ENCODE peak calls at places on chromosomes 6 and 20, in ten cellular contexts. One of them, this sample, is unnamed.

GRCh38 chr6:136593748-136594490 is 43.7 kb upstream of the MAP7 start:
- DNase-seq in skeletal muscle cell: peak
- DNase-seq in fibroblast of mammary gland: peak
- DNase-seq in stimulated activated CD8-positive, alpha-beta memory T cell treated with anti-CD3 and anti-CD28 coated beads, Interleukin-12 subunit alpha, Interleukin-12 subunit beta, amount 100 ng/mL, for 4 hours: no peak
- DNase-seq in brain microvascular endothelial cell: peak
- DNase-seq in globus pallidus: peak
- DNase-seq in H9: no peak
- DNase-seq in mammary epithelial cell: peak
- DNase-seq in T-helper 2 cell: no peak
- DNase-seq in AG04450: peak
- DNase-seq in this sample: peak

GRCh38 chr6:7267521-7268091 is 45.4 kb downstream of the SSR1 start:
- DNase-seq in mammary epithelial cell: peak
- DNase-seq in globus pallidus: no peak
- DNase-seq in T-helper 2 cell: no peak
- DNase-seq in fibroblast of mammary gland: peak
- DNase-seq in brain microvascular endothelial cell: peak
- DNase-seq in stimulated activated CD8-positive, alpha-beta memory T cell treated with anti-CD3 and anti-CD28 coated beads, Interleukin-12 subunit alpha, Interleukin-12 subunit beta, amount 100 ng/mL, for 4 hours: no peak
- DNase-seq in AG04450: peak
- DNase-seq in H9: no peak
- DNase-seq in skeletal muscle cell: peak
- DNase-seq in this sample: peak

GRCh38 chr6:41093729-41094128 is 21.0 kb downstream of the NFYA start:
- DNase-seq in AG04450: no peak
- DNase-seq in mammary epithelial cell: peak
- DNase-seq in fibroblast of mammary gland: peak
- DNase-seq in H9: no peak
- DNase-seq in stimulated activated CD8-positive, alpha-beta memory T cell treated with anti-CD3 and anti-CD28 coated beads, Interleukin-12 subunit alpha, Interleukin-12 subunit beta, amount 100 ng/mL, for 4 hours: no peak
- DNase-seq in brain microvascular endothelial cell: peak
- DNase-seq in T-helper 2 cell: no peak
- DNase-seq in globus pallidus: no peak
- DNase-seq in skeletal muscle cell: no peak
- DNase-seq in this sample: peak

GRCh38 chr6:43913388-43914271 is 143.6 kb downstream of the VEGFA start:
- DNase-seq in mammary epithelial cell: no peak
- DNase-seq in T-helper 2 cell: no peak
- DNase-seq in fibroblast of mammary gland: peak
- DNase-seq in H9: no peak
- DNase-seq in skeletal muscle cell: no peak
- DNase-seq in stimulated activated CD8-positive, alpha-beta memory T cell treated with anti-CD3 and anti-CD28 coated beads, Interleukin-12 subunit alpha, Interleukin-12 subunit beta, amount 100 ng/mL, for 4 hours: no peak
- DNase-seq in brain microvascular endothelial cell: peak
- DNase-seq in AG04450: no peak
- DNase-seq in globus pallidus: no peak
- DNase-seq in this sample: peak

GRCh38 chr6:118659513-118660217 is 8.3 kb upstream of the CEP85L start:
- DNase-seq in skeletal muscle cell: no peak
- DNase-seq in brain microvascular endothelial cell: no peak
- DNase-seq in globus pallidus: no peak
- DNase-seq in fibroblast of mammary gland: no peak
- DNase-seq in mammary epithelial cell: no peak
- DNase-seq in T-helper 2 cell: no peak
- DNase-seq in H9: no peak
- DNase-seq in stimulated activated CD8-positive, alpha-beta memory T cell treated with anti-CD3 and anti-CD28 coated beads, Interleukin-12 subunit alpha, Interleukin-12 subunit beta, amount 100 ng/mL, for 4 hours: no peak
- DNase-seq in AG04450: no peak
- DNase-seq in this sample: no peak

GRCh38 chr6:91298543-91299145 is 711.8 kb upstream of the MAP3K7 start:
- DNase-seq in stimulated activated CD8-positive, alpha-beta memory T cell treated with anti-CD3 and anti-CD28 coated beads, Interleukin-12 subunit alpha, Interleukin-12 subunit beta, amount 100 ng/mL, for 4 hours: no peak
- DNase-seq in skeletal muscle cell: no peak
- DNase-seq in fibroblast of mammary gland: no peak
- DNase-seq in T-helper 2 cell: no peak
- DNase-seq in globus pallidus: no peak
- DNase-seq in AG04450: no peak
- DNase-seq in brain microvascular endothelial cell: no peak
- DNase-seq in H9: no peak
- DNase-seq in mammary epithelial cell: no peak
- DNase-seq in this sample: no peak

GRCh38 chr6:132205946-132206345 is 195.3 kb downstream of the MOXD1 start:
- DNase-seq in globus pallidus: no peak
- DNase-seq in skeletal muscle cell: no peak
- DNase-seq in brain microvascular endothelial cell: no peak
- DNase-seq in fibroblast of mammary gland: no peak
- DNase-seq in H9: no peak
- DNase-seq in AG04450: no peak
- DNase-seq in T-helper 2 cell: no peak
- DNase-seq in mammary epithelial cell: no peak
- DNase-seq in stimulated activated CD8-positive, alpha-beta memory T cell treated with anti-CD3 and anti-CD28 coated beads, Interleukin-12 subunit alpha, Interleukin-12 subunit beta, amount 100 ng/mL, for 4 hours: no peak
- DNase-seq in this sample: peak

GRCh38 chr6:26243742-26244141 is 121.3 kb upstream of the BTN3A2 start:
- DNase-seq in H9: no peak
- DNase-seq in AG04450: no peak
- DNase-seq in stimulated activated CD8-positive, alpha-beta memory T cell treated with anti-CD3 and anti-CD28 coated beads, Interleukin-12 subunit alpha, Interleukin-12 subunit beta, amount 100 ng/mL, for 4 hours: no peak
- DNase-seq in mammary epithelial cell: no peak
- DNase-seq in T-helper 2 cell: no peak
- DNase-seq in brain microvascular endothelial cell: no peak
- DNase-seq in skeletal muscle cell: no peak
- DNase-seq in fibroblast of mammary gland: no peak
- DNase-seq in globus pallidus: no peak
- DNase-seq in this sample: no peak

GRCh38 chr6:107600936-107601335 is 111.0 kb downstream of the SOBP start:
- DNase-seq in H9: peak
- DNase-seq in fibroblast of mammary gland: peak
- DNase-seq in skeletal muscle cell: peak
- DNase-seq in stimulated activated CD8-positive, alpha-beta memory T cell treated with anti-CD3 and anti-CD28 coated beads, Interleukin-12 subunit alpha, Interleukin-12 subunit beta, amount 100 ng/mL, for 4 hours: no peak
- DNase-seq in AG04450: peak
- DNase-seq in globus pallidus: no peak
- DNase-seq in brain microvascular endothelial cell: peak
- DNase-seq in T-helper 2 cell: no peak
- DNase-seq in mammary epithelial cell: peak
- DNase-seq in this sample: peak

GRCh38 chr6:96626749-96627353 is 63.9 kb downstream of the FHL5 start:
- DNase-seq in skeletal muscle cell: no peak
- DNase-seq in AG04450: peak
- DNase-seq in fibroblast of mammary gland: peak
- DNase-seq in brain microvascular endothelial cell: no peak
- DNase-seq in H9: no peak
- DNase-seq in stimulated activated CD8-positive, alpha-beta memory T cell treated with anti-CD3 and anti-CD28 coated beads, Interleukin-12 subunit alpha, Interleukin-12 subunit beta, amount 100 ng/mL, for 4 hours: no peak
- DNase-seq in T-helper 2 cell: no peak
- DNase-seq in mammary epithelial cell: peak
- DNase-seq in globus pallidus: peak
- DNase-seq in this sample: peak

GRCh38 chr6:112232845-112233256 is 21.5 kb downstream of the LAMA4 start:
- DNase-seq in fibroblast of mammary gland: peak
- DNase-seq in stimulated activated CD8-positive, alpha-beta memory T cell treated with anti-CD3 and anti-CD28 coated beads, Interleukin-12 subunit alpha, Interleukin-12 subunit beta, amount 100 ng/mL, for 4 hours: no peak
- DNase-seq in T-helper 2 cell: no peak
- DNase-seq in globus pallidus: no peak
- DNase-seq in brain microvascular endothelial cell: peak
- DNase-seq in H9: no peak
- DNase-seq in mammary epithelial cell: no peak
- DNase-seq in AG04450: peak
- DNase-seq in skeletal muscle cell: peak
- DNase-seq in this sample: peak

GRCh38 chr6:72894091-72894490 is 272.2 kb downstream of the KCNQ5 start:
- DNase-seq in stimulated activated CD8-positive, alpha-beta memory T cell treated with anti-CD3 and anti-CD28 coated beads, Interleukin-12 subunit alpha, Interleukin-12 subunit beta, amount 100 ng/mL, for 4 hours: no peak
- DNase-seq in globus pallidus: no peak
- DNase-seq in fibroblast of mammary gland: no peak
- DNase-seq in H9: no peak
- DNase-seq in brain microvascular endothelial cell: no peak
- DNase-seq in mammary epithelial cell: peak
- DNase-seq in skeletal muscle cell: no peak
- DNase-seq in AG04450: no peak
- DNase-seq in T-helper 2 cell: no peak
- DNase-seq in this sample: no peak

GRCh38 chr6:142726616-142727015 is 218.4 kb downstream of the HIVEP2 start:
- DNase-seq in H9: no peak
- DNase-seq in fibroblast of mammary gland: no peak
- DNase-seq in mammary epithelial cell: no peak
- DNase-seq in brain microvascular endothelial cell: peak
- DNase-seq in skeletal muscle cell: no peak
- DNase-seq in stimulated activated CD8-positive, alpha-beta memory T cell treated with anti-CD3 and anti-CD28 coated beads, Interleukin-12 subunit alpha, Interleukin-12 subunit beta, amount 100 ng/mL, for 4 hours: no peak
- DNase-seq in T-helper 2 cell: no peak
- DNase-seq in AG04450: no peak
- DNase-seq in globus pallidus: no peak
- DNase-seq in this sample: no peak

GRCh38 chr6:160979063-160979708 is 12.4 kb upstream of the MAP3K4 start:
- DNase-seq in H9: no peak
- DNase-seq in AG04450: peak
- DNase-seq in stimulated activated CD8-positive, alpha-beta memory T cell treated with anti-CD3 and anti-CD28 coated beads, Interleukin-12 subunit alpha, Interleukin-12 subunit beta, amount 100 ng/mL, for 4 hours: no peak
- DNase-seq in fibroblast of mammary gland: peak
- DNase-seq in T-helper 2 cell: no peak
- DNase-seq in skeletal muscle cell: no peak
- DNase-seq in mammary epithelial cell: no peak
- DNase-seq in globus pallidus: no peak
- DNase-seq in brain microvascular endothelial cell: no peak
- DNase-seq in this sample: peak

GRCh38 chr6:88538130-88538706 is 372.1 kb upstream of the CNR1 start:
- DNase-seq in H9: peak
- DNase-seq in T-helper 2 cell: no peak
- DNase-seq in AG04450: no peak
- DNase-seq in brain microvascular endothelial cell: no peak
- DNase-seq in mammary epithelial cell: no peak
- DNase-seq in globus pallidus: no peak
- DNase-seq in fibroblast of mammary gland: no peak
- DNase-seq in skeletal muscle cell: no peak
- DNase-seq in stimulated activated CD8-positive, alpha-beta memory T cell treated with anti-CD3 and anti-CD28 coated beads, Interleukin-12 subunit alpha, Interleukin-12 subunit beta, amount 100 ng/mL, for 4 hours: no peak
- DNase-seq in this sample: no peak

GRCh38 chr6:24469829-24470228 is 19.5 kb downstream of the GPLD1 start:
- DNase-seq in fibroblast of mammary gland: no peak
- DNase-seq in stimulated activated CD8-positive, alpha-beta memory T cell treated with anti-CD3 and anti-CD28 coated beads, Interleukin-12 subunit alpha, Interleukin-12 subunit beta, amount 100 ng/mL, for 4 hours: no peak
- DNase-seq in H9: no peak
- DNase-seq in skeletal muscle cell: no peak
- DNase-seq in mammary epithelial cell: no peak
- DNase-seq in T-helper 2 cell: no peak
- DNase-seq in brain microvascular endothelial cell: no peak
- DNase-seq in AG04450: no peak
- DNase-seq in globus pallidus: no peak
- DNase-seq in this sample: no peak

GRCh38 chr6:392441-393390 is 1.2 kb downstream of the IRF4 start:
- DNase-seq in mammary epithelial cell: no peak
- DNase-seq in AG04450: no peak
- DNase-seq in H9: no peak
- DNase-seq in globus pallidus: no peak
- DNase-seq in skeletal muscle cell: no peak
- DNase-seq in brain microvascular endothelial cell: no peak
- DNase-seq in fibroblast of mammary gland: peak
- DNase-seq in T-helper 2 cell: no peak
- DNase-seq in stimulated activated CD8-positive, alpha-beta memory T cell treated with anti-CD3 and anti-CD28 coated beads, Interleukin-12 subunit alpha, Interleukin-12 subunit beta, amount 100 ng/mL, for 4 hours: no peak
- DNase-seq in this sample: no peak

GRCh38 chr20:32201977-32202363 is 5.6 kb downstream of the PLAGL2 start:
- DNase-seq in skeletal muscle cell: no peak
- DNase-seq in brain microvascular endothelial cell: no peak
- DNase-seq in T-helper 2 cell: no peak
- DNase-seq in globus pallidus: no peak
- DNase-seq in fibroblast of mammary gland: peak
- DNase-seq in H9: no peak
- DNase-seq in mammary epithelial cell: peak
- DNase-seq in stimulated activated CD8-positive, alpha-beta memory T cell treated with anti-CD3 and anti-CD28 coated beads, Interleukin-12 subunit alpha, Interleukin-12 subunit beta, amount 100 ng/mL, for 4 hours: no peak
- DNase-seq in AG04450: no peak
- DNase-seq in this sample: no peak

This sample was measured in IMR-90.